ENCODE peak calls at places on chromosomes 2 and 18, in ten cellular contexts. W is tibial nerve, V is stomach, J is K562, B is ovary, Y is upper lobe of left lung, O is suprapubic skin, G is GM12878, A is HepG2, Z is SK-N-SH. S is an unnamed sample.
A peak's percentile ranks its signal among the peaks of the same experiment; 100 is the strongest.

GRCh38 chr2:237128026-237128703 is 42.5 kb downstream of the COPS8 start:
- DNase-seq in W (peak; percentile 95), V (peak; percentile 77), J (no peak), B (peak; percentile 97), Y (no peak), O (peak; percentile 95), G (no peak), A (peak; percentile 22), Z (peak; percentile 28), S (peak; percentile 79)

GRCh38 chr18:23982154-23983071 is 32.1 kb upstream of the TTC39C start:
- DNase-seq in W (no peak), V (no peak), J (no peak), B (peak; percentile 71), Y (peak; percentile 86), O (no peak), G (no peak), A (no peak), Z (peak; percentile 48), S (peak; percentile 48)

GRCh38 chr18:76988015-76988826 is 144.4 kb downstream of the MBP start:
- DNase-seq in W (no peak), V (no peak), J (no peak), B (peak; percentile 6), Y (no peak), O (no peak), G (no peak), A (no peak), Z (no peak), S (no peak)

GRCh38 chr2:163171786-163172549 is 333.4 kb upstream of the KCNH7 start:
- DNase-seq in W (no peak), V (no peak), J (no peak), B (no peak), Y (no peak), O (no peak), G (no peak), A (no peak), Z (no peak), S (no peak)

GRCh38 chr2:18435425-18436037 is 124.9 kb downstream of the RDH14 start:
- DNase-seq in W (no peak), V (no peak), J (peak; percentile 20), B (no peak), Y (no peak), O (no peak), G (no peak), A (peak; percentile 58), Z (peak; percentile 21), S (no peak)

GRCh38 chr2:135142323-135142722 is 90.2 kb downstream of the RAB3GAP1 start:
- DNase-seq in W (no peak), V (no peak), J (no peak), B (no peak), Y (no peak), O (no peak), G (no peak), A (no peak), Z (no peak), S (no peak)

GRCh38 chr2:126932966-126933555 is 34.4 kb downstream of the TEX51 start:
- DNase-seq in W (no peak), V (no peak), J (no peak), B (no peak), Y (peak; percentile 29), O (no peak), G (no peak), A (no peak), Z (no peak), S (no peak)

GRCh38 chr18:7415081-7415894 is 151.8 kb upstream of the PTPRM start:
- DNase-seq in W (no peak), V (no peak), J (no peak), B (no peak), Y (no peak), O (no peak), G (no peak), A (no peak), Z (no peak), S (no peak)

GRCh38 chr2:42183775-42184174 is 14.6 kb downstream of the EML4 start:
- DNase-seq in W (no peak), V (no peak), J (no peak), B (no peak), Y (no peak), O (no peak), G (no peak), A (no peak), Z (no peak), S (no peak)

GRCh38 chr2:133977385-133977784 is 276.5 kb upstream of the MGAT5 start:
- DNase-seq in W (no peak), V (no peak), J (no peak), B (no peak), Y (no peak), O (no peak), G (no peak), A (no peak), Z (no peak), S (no peak)

GRCh38 chr2:39313575-39313974 is 69.8 kb upstream of the CDKL4 start:
- DNase-seq in W (no peak), V (no peak), J (no peak), B (no peak), Y (no peak), O (no peak), G (no peak), A (no peak), Z (no peak), S (no peak)

GRCh38 chr2:20633794-20634259 is 17.1 kb downstream of the HS1BP3 start:
- DNase-seq in W (no peak), V (peak; percentile 83), J (no peak), B (no peak), Y (peak; percentile 88), O (no peak), G (no peak), A (no peak), Z (no peak), S (peak; percentile 82)

DNA sequence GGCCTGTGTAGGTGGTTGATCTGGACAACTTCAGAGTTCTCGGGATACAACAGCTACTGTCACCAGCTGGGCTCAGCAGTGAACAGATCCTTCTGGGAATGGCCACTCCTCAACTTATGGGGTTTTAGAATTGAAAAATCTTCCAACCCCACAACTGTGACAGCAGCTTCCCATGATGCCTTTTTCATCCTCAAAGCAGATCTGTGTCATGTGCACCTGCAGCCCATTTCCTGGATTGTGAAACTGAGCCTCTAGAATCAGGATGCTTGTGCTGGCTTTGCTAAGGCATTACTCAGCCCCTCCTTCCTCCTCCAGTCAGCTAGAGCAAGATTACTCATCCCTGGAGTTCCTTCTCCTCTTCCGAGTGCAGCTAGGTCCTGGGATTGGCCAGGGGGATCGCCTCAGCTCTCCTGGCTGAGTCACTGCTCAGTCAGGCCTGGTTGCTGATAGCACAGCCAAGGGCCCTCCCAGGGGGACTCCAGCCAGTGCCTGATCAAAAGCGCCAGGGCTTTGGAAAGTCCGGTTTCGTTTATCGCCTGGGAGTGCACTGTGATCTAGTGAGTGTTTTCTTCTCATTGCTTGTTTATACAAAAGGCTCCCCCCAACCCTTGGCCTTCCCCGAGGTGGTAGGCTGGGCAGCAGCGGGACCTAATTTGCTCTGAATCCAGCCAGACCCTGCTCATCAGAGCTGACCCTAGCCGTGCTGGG is 2.4 kb upstream of the LPIN1 start:
- DNase-seq in W (peak; percentile 90), V (peak; percentile 94), J (peak; percentile 98), B (peak; percentile 96), Y (no peak), O (peak; percentile 94), G (peak; percentile 82), A (peak; percentile 90), Z (peak; percentile 94), S (peak; percentile 95)
- H3K4me3 ChIP-seq in W (peak overlapping the region; percentile 8), V (no peak overlapping the region), J (peak overlapping the region; percentile 33), B (no peak overlapping the region), Y (no peak overlapping the region), O (peak overlapping the region; percentile 22), G (peak overlapping the region; percentile 1), A (peak overlapping the region; percentile 71), Z (peak overlapping the region; percentile 54), S (no peak overlapping the region)

GRCh38 chr2:26670171-26670570 is 22.4 kb upstream of the KCNK3 start:
- DNase-seq in W (no peak), V (no peak), J (no peak), B (no peak), Y (no peak), O (no peak), G (no peak), A (no peak), Z (no peak), S (no peak)
- TF ChIP-seq EP300 in W (no peak), V (no peak), J (no peak), B (no peak), Y (no peak), O (no peak), G (no peak), A (no peak), Z (no peak), S (no peak)

GRCh38 chr2:98543214-98543613 is 65.1 kb downstream of the COA5 start:
- DNase-seq in W (no peak), V (no peak), J (no peak), B (no peak), Y (no peak), O (no peak), G (no peak), A (no peak), Z (no peak), S (no peak)

GRCh38 chr2:98543842-98544241 is 64.5 kb downstream of the COA5 start:
- DNase-seq in W (no peak), V (no peak), J (no peak), B (no peak), Y (no peak), O (no peak), G (no peak), A (no peak), Z (no peak), S (no peak)

GRCh38 chr2:98541906-98542305 is 66.4 kb downstream of the COA5 start:
- DNase-seq in W (no peak), V (no peak), J (no peak), B (no peak), Y (no peak), O (no peak), G (no peak), A (no peak), Z (peak; percentile 48), S (no peak)

GRCh38 chr2:98539056-98539735 is 69.1 kb downstream of the COA5 start:
- DNase-seq in W (no peak), V (no peak), J (no peak), B (no peak), Y (no peak), O (no peak), G (no peak), A (no peak), Z (no peak), S (no peak)

GRCh38 chr2:98541489-98541888 is 66.8 kb downstream of the COA5 start:
- DNase-seq in W (no peak), V (no peak), J (no peak), B (no peak), Y (no peak), O (no peak), G (no peak), A (no peak), Z (no peak), S (no peak)
- H3K36me3 ChIP-seq in W (peaks cover 8% of the 10 kb centered on the region), V (peaks cover 94% of the 10 kb centered on the region), J (peaks cover 40% of the 10 kb centered on the region), B (no peaks in the 10 kb centered on the region), Y (peaks cover 60% of the 10 kb centered on the region), O (peaks cover 80% of the 10 kb centered on the region), G (peaks cover 54% of the 10 kb centered on the region), A (peaks cover 14% of the 10 kb centered on the region), Z (peaks cover 4% of the 10 kb centered on the region), S (peaks cover 36% of the 10 kb centered on the region)

DNA sequence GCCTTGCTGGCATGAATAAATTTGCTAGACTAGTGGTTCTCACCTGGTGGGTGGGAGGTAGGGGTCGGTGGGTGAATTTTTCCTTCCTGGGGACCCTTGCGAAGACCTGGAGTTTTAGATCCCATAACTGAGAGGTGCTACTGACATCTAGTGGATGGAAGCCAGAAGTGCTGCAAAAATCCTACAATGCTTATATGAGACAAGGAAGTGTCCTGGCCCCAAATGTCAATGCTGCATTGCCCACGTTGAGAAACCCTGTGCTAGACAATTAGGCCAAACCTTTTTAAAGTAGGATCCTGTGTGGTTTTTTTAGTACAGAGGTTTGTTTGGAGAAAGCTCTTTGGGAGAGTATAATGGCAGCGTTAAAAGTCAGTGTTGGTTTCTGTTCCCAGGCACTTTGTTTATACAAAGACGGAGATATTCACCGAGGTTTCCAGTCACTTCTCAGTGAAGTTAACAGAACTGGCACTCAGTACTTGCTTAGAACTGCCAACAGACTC is 9.6 kb downstream of the SERPINB8 start:
- DNase-seq in W (peak; percentile 28), V (peak; percentile 51), J (peak; percentile 30), B (peak; percentile 19), Y (no peak), O (no peak), G (no peak), A (peak; percentile 66), Z (peak; percentile 64), S (peak; percentile 47)
- H3K4me3 ChIP-seq in W (peak overlapping the region; percentile 20), V (peak overlapping the region; percentile 19), J (no peak overlapping the region), B (peak overlapping the region; percentile 13), Y (no peak overlapping the region), O (peak overlapping the region; percentile 25), G (no peak overlapping the region), A (no peak overlapping the region), Z (peak overlapping the region; percentile 40), S (no peak overlapping the region)

S was measured in transverse colon.